ENCODE peak calls at places on chromosome 11, in four cellular contexts. Q, B, E and O are unnamed samples.

GRCh38 chr11:119109843-119110242 is 2.7 kb downstream of the C2CD2L start:
- DNase-seq in Q (no peak), B (no peak), E (no peak), O (no peak)

GRCh38 chr11:73151371-73151870 is 9.3 kb upstream of the FCHSD2 start:
- DNase-seq in Q (no peak), B (no peak), E (no peak), O (no peak)

GRCh38 chr11:6455070-6455469 is 14.3 kb upstream of the HPX start:
- DNase-seq in Q (no peak), B (no peak), E (no peak), O (no peak)

GRCh38 chr11:12174145-12175143 is 64.1 kb downstream of the MICAL2 start:
- DNase-seq in Q (no peak), B (peak; percentile 71), E (no peak), O (no peak)

GRCh38 chr11:60482361-60482760 is 10.2 kb upstream of the MS4A12 start:
- DNase-seq in Q (no peak), B (no peak), E (no peak), O (no peak)

GRCh38 chr11:119101367-119101758 is 290 bp downstream of the DPAGT1 start:
- DNase-seq in Q (no peak), B (no peak), E (no peak), O (no peak)

GRCh38 chr11:113538801-113539200 is 63.6 kb upstream of the DRD2 start:
- DNase-seq in Q (no peak), B (no peak), E (no peak), O (no peak)

GRCh38 chr11:75031224-75031753 is 42.6 kb downstream of the NEU3 start:
- DNase-seq in Q (no peak), B (peak; percentile 93), E (no peak), O (no peak)

GRCh38 chr11:76939219-76939631 is 78.5 kb downstream of the ACER3 start:
- DNase-seq in Q (no peak), B (no peak), E (no peak), O (no peak)

GRCh38 chr11:126744699-126745098 is 255.9 kb downstream of the KIRREL3 start:
- DNase-seq in Q (no peak), B (no peak), E (no peak), O (no peak)

GRCh38 chr11:121328213-121328966 is 35.8 kb downstream of the SC5D start:
- DNase-seq in Q (no peak), B (no peak), E (no peak), O (no peak)

GRCh38 chr11:118684187-118684586 is 4.7 kb upstream of the TREH start:
- DNase-seq in Q (no peak), B (no peak), E (no peak), O (no peak)

GRCh38 chr11:68632802-68633201 is 51.5 kb upstream of the GAL start:
- DNase-seq in Q (no peak), B (peak; percentile 86), E (no peak), O (no peak)

GRCh38 chr11:123173040-123173855 is 21.8 kb downstream of the CLMP start:
- DNase-seq in Q (no peak), B (peak; percentile 95), E (no peak), O (no peak)

GRCh38 chr11:1289211-1289935 is 20.1 kb downstream of the TOLLIP start:
- DNase-seq in Q (peak; percentile 30), B (no peak), E (peak; percentile 9), O (no peak)

GRCh38 chr11:107591098-107591445 is at the start of gene ELMOD1:
- DNase-seq in Q (peak; percentile 62), B (peak; percentile 12), E (peak; percentile 54), O (peak; percentile 67)

GRCh38 chr11:292211-293121 is 3.5 kb downstream of the PGGHG start:
- DNase-seq in Q (peak; percentile 44), B (no peak), E (peak; percentile 12), O (no peak)

GRCh38 chr11:71936825-71937224 is 8.0 kb downstream of the RNF121 start:
- DNase-seq in Q (no peak), B (peak; percentile 69), E (no peak), O (no peak)

GRCh38 chr11:124751391-124751740 is 689 bp downstream of the VSIG2 start:
- DNase-seq in Q (no peak), B (no peak), E (no peak), O (no peak)

DNA sequence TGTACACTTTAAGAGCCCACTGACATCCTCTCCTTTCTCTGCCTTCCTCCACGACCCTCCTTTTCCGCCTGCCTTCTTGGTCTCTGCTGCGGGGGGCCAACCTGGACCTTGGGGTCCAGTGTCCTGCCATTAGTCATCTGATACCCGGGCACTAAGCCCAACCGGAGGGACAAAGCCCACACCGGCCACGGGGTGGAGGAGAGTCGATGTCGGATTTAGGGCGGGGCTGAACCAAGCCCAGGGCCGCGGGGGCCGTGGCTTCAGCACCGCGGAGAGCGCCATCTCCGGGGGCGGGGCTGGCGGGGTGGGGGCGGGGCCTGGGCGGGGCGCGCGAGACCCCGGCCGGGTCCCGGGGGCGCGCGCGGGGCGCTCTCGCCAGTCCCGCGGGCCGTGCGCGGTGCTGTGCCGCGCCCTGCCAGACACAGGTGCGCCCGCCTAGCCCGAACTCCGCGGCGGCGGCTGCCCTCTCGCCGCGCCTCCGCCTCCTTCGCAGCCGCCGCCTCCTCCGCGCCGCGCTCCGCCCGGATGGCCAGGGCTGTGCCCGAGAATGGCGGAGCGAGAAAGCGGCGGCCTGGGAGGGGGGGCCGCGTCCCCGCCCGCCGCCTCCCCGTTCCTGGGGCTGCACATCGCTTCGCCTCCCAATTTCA is at the start of gene MAPK8IP1:
- DNase-seq in Q (peak; percentile 65), B (peak; percentile 17), E (peak; percentile 48), O (peak; percentile 86)
- TF ChIP-seq CTCF in Q (no peak), B (no peak), E (no peak), O (no peak)

GRCh38 chr11:8732276-8732675 is 49.7 kb downstream of the RPL27A start:
- DNase-seq in Q (no peak), B (no peak), E (no peak), O (peak; percentile 46)

GRCh38 chr11:8732748-8733241 is 50.2 kb downstream of the RPL27A start:
- DNase-seq in Q (no peak), B (peak; percentile 60), E (peak; percentile 76), O (no peak)

GRCh38 chr11:8733847-8734246 is 51.3 kb downstream of the RPL27A start:
- DNase-seq in Q (no peak), B (no peak), E (no peak), O (no peak)

GRCh38 chr11:8731647-8732188 is 49.1 kb downstream of the RPL27A start:
- DNase-seq in Q (no peak), B (no peak), E (no peak), O (no peak)

GRCh38 chr11:8735094-8735493 is 52.5 kb downstream of the RPL27A start:
- DNase-seq in Q (no peak), B (no peak), E (no peak), O (no peak)
- TF ChIP-seq CTCF in Q (no peak), B (no peak), E (no peak), O (no peak)

GRCh38 chr11:112176077-112176476 is 765 bp downstream of the BCO2 start:
- DNase-seq in Q (no peak), B (no peak), E (no peak), O (no peak)
- TF ChIP-seq CTCF in Q (no peak), B (no peak), E (no peak), O (no peak)

GRCh38 chr11:2670541-2671100 is 29.2 kb downstream of the KCNQ1OT1 start:
- DNase-seq in Q (no peak), B (no peak), E (no peak), O (no peak)
- TF ChIP-seq CTCF in Q (no peak), B (no peak), E (no peak), O (no peak)

DNA sequence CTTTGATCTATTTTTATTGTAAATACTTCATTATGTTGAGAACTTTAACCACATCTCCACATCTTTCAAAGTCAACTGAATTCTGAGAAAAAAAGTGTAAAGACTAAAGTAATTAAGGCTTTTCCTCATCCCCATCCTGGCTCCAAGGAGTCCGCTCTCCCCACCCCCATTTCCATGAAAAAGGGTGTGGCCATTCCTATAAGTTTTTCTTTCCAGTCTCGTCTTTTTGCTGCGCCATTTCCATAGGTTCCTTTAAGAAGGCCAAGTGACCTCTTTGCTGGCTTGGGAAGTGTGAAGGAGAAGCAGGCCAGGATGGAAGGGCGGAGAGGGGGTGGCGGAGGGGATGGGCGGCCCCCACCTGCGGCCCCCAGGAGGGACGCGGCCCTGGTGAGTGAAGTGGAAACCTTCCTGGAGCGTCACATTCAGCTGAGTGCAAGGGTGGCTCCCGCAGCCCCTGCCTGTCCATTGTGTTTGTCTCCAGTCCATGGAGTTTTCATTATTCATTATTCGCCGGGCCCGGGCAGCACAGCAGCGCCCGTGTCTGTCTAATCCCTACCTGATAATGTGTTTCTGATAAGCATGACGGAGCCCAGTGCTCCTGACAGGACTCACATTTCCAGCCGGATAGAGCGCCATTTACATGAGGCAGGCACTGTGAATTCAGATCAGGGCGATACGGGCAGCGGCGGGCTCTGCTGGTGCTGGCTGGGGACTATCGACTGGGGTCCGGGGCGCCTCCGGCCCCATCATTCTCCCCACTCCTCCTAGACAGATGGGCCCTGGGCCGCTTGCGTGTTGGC is 739.8 kb downstream of the OPCML start:
- DNase-seq in Q (no peak), B (no peak), E (no peak), O (no peak)
- TF ChIP-seq CTCF in Q (no peak), B (no peak), E (no peak), O (no peak)